ENCODE peak calls at places on chromosomes 12 and 14, in nine cellular contexts. X, M, F, P, T, S, E, D and B are unnamed samples. For H3K9me3, the result is how much of the 10 kb centered on the place peaks cover.

GRCh38 chr12:95701275-95701674 is 89.3 kb downstream of the NTN4 start:
- DNase-seq in E (no peak), P (no peak), T (no peak), X (no peak), S (no peak), D (no peak), M (no peak), F (no peak), B (no peak)

GRCh38 chr12:67515679-67516363 is 132.7 kb upstream of the DYRK2 start:
- DNase-seq in P (peak), D (no peak), T (no peak), S (peak), F (no peak), X (no peak), M (no peak), E (no peak), B (no peak)

GRCh38 chr14:73744874-73745529 is 30.8 kb upstream of the PNMA1 start:
- DNase-seq in X (peak), T (no peak), F (no peak), M (peak), E (no peak), D (no peak), S (no peak), P (peak), B (no peak)

GRCh38 chr12:122517877-122518276 is 8.9 kb downstream of the RSRC2 start:
- DNase-seq in P (no peak), M (no peak), F (no peak), X (no peak), S (no peak), D (no peak), E (no peak), T (peak), B (no peak)

GRCh38 chr14:69570836-69571330 is 3.8 kb downstream of the CCDC177 start:
- DNase-seq in S (no peak), E (no peak), X (no peak), D (no peak), M (no peak), P (no peak), F (no peak), T (no peak), B (no peak)

GRCh38 chr12:123398918-123399617 is 15.1 kb downstream of the KMT5A start:
- DNase-seq in T (no peak), F (no peak), E (no peak), D (no peak), S (no peak), X (no peak), M (peak), P (no peak), B (no peak)

GRCh38 chr12:116700066-116700465 is 37.8 kb downstream of the SPRING1 start:
- DNase-seq in P (no peak), X (no peak), M (no peak), T (no peak), D (no peak), F (no peak), E (no peak), S (no peak), B (no peak)

GRCh38 chr14:68891851-68892660 is 87.0 kb downstream of the ACTN1 start:
- DNase-seq in D (no peak), T (no peak), E (no peak), X (peak), S (no peak), F (no peak), M (peak), P (no peak), B (no peak)

GRCh38 chr14:64758711-64759554 is 54.7 kb downstream of the PLEKHG3 start:
- DNase-seq in S (no peak), F (no peak), M (no peak), X (peak), P (no peak), E (no peak), D (no peak), T (peak), B (no peak)

GRCh38 chr14:68232643-68233055 is 413.1 kb downstream of the RAD51B start:
- DNase-seq in F (no peak), P (no peak), X (no peak), M (peak), T (peak), E (peak), S (no peak), D (peak), B (peak)

GRCh38 chr14:78985668-78986073 is 815.5 kb downstream of the NRXN3 start:
- DNase-seq in T (no peak), E (no peak), S (no peak), M (no peak), F (no peak), D (no peak), X (no peak), P (no peak), B (no peak)

GRCh38 chr14:55094630-55095157 is 34.4 kb upstream of the LGALS3 start:
- DNase-seq in S (no peak), P (no peak), D (no peak), X (no peak), M (no peak), T (no peak), F (no peak), E (no peak), B (no peak)

GRCh38 chr14:60346706-60347105 is 97.7 kb downstream of the PPM1A start:
- DNase-seq in P (no peak), E (no peak), S (no peak), M (no peak), X (no peak), F (no peak), T (no peak), D (no peak), B (no peak)

GRCh38 chr12:52636189-52636588 is 15.8 kb downstream of the KRT2 start:
- DNase-seq in X (no peak), D (no peak), P (no peak), E (no peak), S (no peak), F (no peak), T (no peak), M (peak), B (no peak)

GRCh38 chr14:94963051-94963450 is 193.1 kb upstream of the GSC start:
- DNase-seq in F (no peak), T (no peak), M (no peak), D (no peak), E (no peak), X (no peak), P (no peak), S (no peak), B (no peak)

GRCh38 chr14:97443412-97443811 is 646.2 kb downstream of the VRK1 start:
- DNase-seq in X (no peak), P (no peak), E (no peak), S (no peak), D (no peak), M (no peak), F (no peak), T (no peak), B (no peak)

GRCh38 chr14:97444248-97444647 is 647.1 kb downstream of the VRK1 start:
- DNase-seq in P (no peak), F (no peak), T (no peak), S (no peak), X (no peak), E (no peak), M (no peak), D (no peak), B (no peak)

GRCh38 chr14:97445367-97445766 is 648.2 kb downstream of the VRK1 start:
- DNase-seq in T (no peak), D (no peak), F (no peak), X (no peak), E (no peak), S (no peak), P (no peak), M (no peak), B (no peak)

GRCh38 chr14:97442363-97442762 is 645.2 kb downstream of the VRK1 start:
- DNase-seq in P (no peak), M (no peak), X (no peak), E (no peak), D (no peak), F (no peak), S (peak), T (no peak), B (peak)

DNA sequence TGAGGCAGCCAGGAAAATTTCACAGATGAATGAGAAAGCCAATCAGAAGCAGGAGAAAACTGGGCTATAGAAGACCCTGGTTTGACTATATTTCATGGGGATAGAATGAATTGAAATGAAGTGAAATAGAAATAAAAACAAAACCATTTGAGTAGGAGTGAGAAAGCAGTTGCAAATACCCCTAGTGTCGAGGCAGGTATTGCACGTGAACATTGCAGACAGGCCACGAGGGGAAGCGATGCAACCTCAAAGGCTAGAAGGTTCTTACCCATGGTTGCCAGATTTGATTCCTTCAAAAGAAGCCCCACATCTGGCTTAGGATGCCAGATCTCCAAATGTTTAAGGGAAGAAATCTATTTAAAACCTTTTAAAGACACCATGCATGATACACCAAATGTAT is 648.9 kb downstream of the VRK1 start:
- DNase-seq in T (no peak), F (no peak), S (peak), X (no peak), E (no peak), P (no peak), D (no peak), M (no peak), B (peak)
- H3K9me3 ChIP-seq in T (under half), F (under half), S (under half), X (under half), E (under half), P (under half), D (under half), M (under half), B (under half)

GRCh38 chr12:94175763-94176660 is 27.6 kb downstream of the PLXNC1 start:
- DNase-seq in S (no peak), X (no peak), T (no peak), M (no peak), P (no peak), F (no peak), E (no peak), D (no peak), B (no peak)
- H3K27ac ChIP-seq in S (no peak), X (no peak), T (no peak), M (no peak), P (no peak), F (no peak), E (no peak), D (no peak), B (no peak)

GRCh38 chr12:128813392-128813791 is 10.4 kb downstream of the SLC15A4 start:
- DNase-seq in F (no peak), S (no peak), M (peak), D (no peak), E (no peak), P (no peak), T (no peak), X (no peak), B (no peak)
- H3K4me3 ChIP-seq in F (no peak), S (no peak), M (no peak), D (no peak), E (no peak), P (no peak), T (no peak), X (no peak), B (no peak)

GRCh38 chr12:34400423-34400881 is 378.2 kb downstream of the ALG10 start:
- DNase-seq in E (no peak), M (peak), X (no peak), F (no peak), P (peak), T (no peak), D (no peak), S (no peak), B (no peak)
- H3K9me3 ChIP-seq in E (under half), M (under half), X (under half), F (under half), P (under half), T (under half), D (under half), S (half or more), B (half or more)

DNA sequence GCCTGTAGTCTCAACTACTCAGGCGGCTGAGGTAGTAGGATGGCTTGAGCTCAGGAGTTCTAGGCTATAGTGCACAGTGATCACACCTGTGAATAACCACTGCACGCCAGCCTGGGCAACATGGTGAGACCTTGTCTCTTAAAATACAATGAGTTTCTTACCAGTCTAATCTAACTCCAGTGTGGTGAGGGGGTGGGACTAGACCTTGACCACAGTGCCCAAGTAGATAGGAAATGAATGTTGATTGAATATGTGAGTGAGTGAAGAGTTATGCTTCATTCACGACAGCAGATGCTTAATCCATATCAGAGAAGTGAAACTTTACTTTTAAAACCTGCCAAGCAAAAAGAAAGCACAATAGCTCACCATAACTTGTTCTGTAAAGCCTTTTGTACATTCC is 11.2 kb upstream of the AK7 start:
- DNase-seq in X (no peak), M (no peak), F (no peak), T (no peak), P (no peak), E (no peak), D (no peak), S (no peak), B (no peak)
- H3K27ac ChIP-seq in X (no peak), M (no peak), F (no peak), T (no peak), P (no peak), E (no peak), D (no peak), S (no peak), B (no peak)

DNA sequence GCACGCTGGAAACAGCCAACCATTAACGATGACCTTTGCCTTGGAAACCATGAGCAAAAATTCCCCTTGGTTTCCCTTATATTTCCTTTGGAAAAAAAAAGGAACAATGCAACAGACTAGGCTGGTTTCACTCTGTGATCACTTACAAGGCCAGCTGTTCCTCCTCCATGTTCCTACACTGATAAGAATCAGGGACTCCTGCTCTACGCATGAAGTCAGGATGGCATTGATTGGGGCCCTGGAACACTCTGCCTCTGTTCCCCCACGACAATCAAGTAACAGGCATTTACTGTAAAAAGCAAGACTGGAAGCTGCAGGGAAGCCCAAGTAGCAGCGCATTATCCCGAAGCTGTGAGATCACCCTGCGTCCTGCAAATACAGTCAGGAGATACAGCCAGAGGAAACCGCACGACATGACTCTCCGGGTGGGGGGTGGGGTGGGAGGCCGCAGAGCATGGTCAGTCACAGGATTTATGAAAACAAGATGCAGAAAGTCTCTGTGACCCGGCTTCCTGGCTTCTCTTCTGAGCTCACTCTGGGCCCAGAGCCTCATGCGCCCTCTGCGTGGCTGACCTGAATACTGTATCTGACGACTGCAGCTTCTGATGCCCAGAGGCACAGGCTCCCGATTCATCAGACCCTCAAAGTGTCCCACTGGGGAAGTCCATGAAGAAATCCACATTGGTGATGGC is 31.1 kb downstream of the SSH1 start:
- DNase-seq in X (peak), M (peak), S (no peak), E (no peak), P (no peak), D (no peak), F (no peak), T (no peak), B (no peak)
- H3K4me3 ChIP-seq in X (no peak), M (peak), S (no peak), E (no peak), P (no peak), D (peak), F (no peak), T (no peak), B (no peak)

GRCh38 chr12:132360906-132361777 is 31.8 kb upstream of the GALNT9 start:
- DNase-seq in T (no peak), P (no peak), M (peak), F (no peak), X (peak), E (no peak), D (no peak), S (no peak), B (no peak)
- H3K9me3 ChIP-seq in T (under half), P (under half), M (under half), F (under half), X (under half), E (under half), D (under half), S (under half), B (under half)

GRCh38 chr12:55909513-55909884 is 18.2 kb downstream of the PYM1 start:
- DNase-seq in P (no peak), E (no peak), F (no peak), D (no peak), T (no peak), M (no peak), X (no peak), S (no peak), B (no peak)
- H3K27ac ChIP-seq in P (no peak), E (peak), F (no peak), D (no peak), T (no peak), M (peak), X (no peak), S (no peak), B (no peak)